ENCODE peak calls at places on chromosomes 12 and 14, in four cellular contexts. One of them, this sample, is unnamed.

GRCh38 chr12:120328228-120328627 is 649 bp upstream of the PLA2G1B start:
- DNase-seq in ovary: no peak
- DNase-seq in PC-9: no peak
- DNase-seq in HFF-Myc: no peak
- DNase-seq in this sample: no peak

GRCh38 chr12:47604474-47604873 is 101.4 kb downstream of the RPAP3 start:
- DNase-seq in ovary: no peak
- DNase-seq in PC-9: no peak
- DNase-seq in HFF-Myc: no peak
- DNase-seq in this sample: no peak

GRCh38 chr14:25658988-25659387 is 609.0 kb upstream of the STXBP6 start:
- DNase-seq in ovary: no peak
- DNase-seq in PC-9: no peak
- DNase-seq in HFF-Myc: no peak
- DNase-seq in this sample: no peak

GRCh38 chr14:50021261-50021660 is 95.1 kb downstream of the VCPKMT start:
- DNase-seq in ovary: no peak
- DNase-seq in PC-9: no peak
- DNase-seq in HFF-Myc: no peak
- DNase-seq in this sample: no peak

GRCh38 chr12:79367016-79367575 is 323.7 kb downstream of the PAWR start:
- DNase-seq in ovary: no peak
- DNase-seq in PC-9: peak
- DNase-seq in HFF-Myc: no peak
- DNase-seq in this sample: no peak

GRCh38 chr12:1355396-1355795 is 239.0 kb downstream of the FBXL14 start:
- DNase-seq in ovary: no peak
- DNase-seq in PC-9: no peak
- DNase-seq in HFF-Myc: no peak
- DNase-seq in this sample: no peak

GRCh38 chr12:57735198-57735855 is 3.2 kb downstream of the AGAP2 start:
- DNase-seq in ovary: no peak
- DNase-seq in PC-9: no peak
- DNase-seq in HFF-Myc: no peak
- DNase-seq in this sample: peak

GRCh38 chr14:57068511-57068910 is 200.2 kb downstream of the EXOC5 start:
- DNase-seq in ovary: no peak
- DNase-seq in PC-9: no peak
- DNase-seq in HFF-Myc: no peak
- DNase-seq in this sample: no peak

GRCh38 chr14:49497267-49497666 is 88.9 kb downstream of the RPS29 start:
- DNase-seq in ovary: no peak
- DNase-seq in PC-9: no peak
- DNase-seq in HFF-Myc: no peak
- DNase-seq in this sample: no peak

GRCh38 chr12:48157889-48158370 is 615 bp upstream of the ASB8 start:
- DNase-seq in ovary: no peak
- DNase-seq in PC-9: no peak
- DNase-seq in HFF-Myc: no peak
- DNase-seq in this sample: peak

GRCh38 chr12:117863004-117863709 is 105.6 kb downstream of the KSR2 start:
- DNase-seq in ovary: no peak
- DNase-seq in PC-9: peak
- DNase-seq in HFF-Myc: no peak
- DNase-seq in this sample: no peak

GRCh38 chr12:130013771-130014484 is 110.1 kb upstream of the TMEM132D start:
- DNase-seq in ovary: peak
- DNase-seq in PC-9: no peak
- DNase-seq in HFF-Myc: peak
- DNase-seq in this sample: no peak

GRCh38 chr12:119940881-119941280 is 48.2 kb upstream of the BICDL1 start:
- DNase-seq in ovary: no peak
- DNase-seq in PC-9: peak
- DNase-seq in HFF-Myc: peak
- DNase-seq in this sample: peak

GRCh38 chr12:130098301-130099005 is 63.8 kb upstream of the FZD10 start:
- DNase-seq in ovary: no peak
- DNase-seq in PC-9: no peak
- DNase-seq in HFF-Myc: no peak
- DNase-seq in this sample: no peak

GRCh38 chr12:104602901-104603300 is 146.2 kb downstream of the CHST11 start:
- DNase-seq in ovary: no peak
- DNase-seq in PC-9: peak
- DNase-seq in HFF-Myc: no peak
- DNase-seq in this sample: no peak

GRCh38 chr14:33567736-33568124 is 383.1 kb downstream of the EGLN3 start:
- DNase-seq in ovary: no peak
- DNase-seq in PC-9: no peak
- DNase-seq in HFF-Myc: no peak
- DNase-seq in this sample: no peak
- H3K4me3 ChIP-seq in ovary: no peak
- H3K4me3 ChIP-seq in PC-9: no peak
- H3K4me3 ChIP-seq in HFF-Myc: no peak
- H3K4me3 ChIP-seq in this sample: no peak

GRCh38 chr12:62250671-62251608 is 9.3 kb upstream of the USP15 start:
- DNase-seq in ovary: no peak
- DNase-seq in PC-9: no peak
- DNase-seq in HFF-Myc: no peak
- DNase-seq in this sample: no peak
- H3K4me3 ChIP-seq in ovary: no peak
- H3K4me3 ChIP-seq in PC-9: no peak
- H3K4me3 ChIP-seq in HFF-Myc: no peak
- H3K4me3 ChIP-seq in this sample: no peak

GRCh38 chr14:70823281-70823680 is 14.0 kb upstream of the MAP3K9 start:
- DNase-seq in ovary: no peak
- DNase-seq in PC-9: no peak
- DNase-seq in HFF-Myc: no peak
- DNase-seq in this sample: no peak
- H3K4me3 ChIP-seq in ovary: no peak
- H3K4me3 ChIP-seq in PC-9: no peak
- H3K4me3 ChIP-seq in HFF-Myc: peak
- H3K4me3 ChIP-seq in this sample: no peak

GRCh38 chr12:89345830-89346740 is 6.2 kb downstream of the DUSP6 start:
- DNase-seq in ovary: no peak
- DNase-seq in PC-9: peak
- DNase-seq in HFF-Myc: peak
- DNase-seq in this sample: no peak

GRCh38 chr12:89348894-89349669 is 3.2 kb downstream of the DUSP6 start:
- DNase-seq in ovary: no peak
- DNase-seq in PC-9: no peak
- DNase-seq in HFF-Myc: no peak
- DNase-seq in this sample: no peak

GRCh38 chr12:89345376-89345775 is 6.9 kb downstream of the DUSP6 start:
- DNase-seq in ovary: no peak
- DNase-seq in PC-9: no peak
- DNase-seq in HFF-Myc: no peak
- DNase-seq in this sample: no peak

GRCh38 chr12:89346741-89347324 is 5.5 kb downstream of the DUSP6 start:
- DNase-seq in ovary: no peak
- DNase-seq in PC-9: no peak
- DNase-seq in HFF-Myc: no peak
- DNase-seq in this sample: no peak

GRCh38 chr12:89347325-89347829 is 4.9 kb downstream of the DUSP6 start:
- DNase-seq in ovary: no peak
- DNase-seq in PC-9: no peak
- DNase-seq in HFF-Myc: no peak
- DNase-seq in this sample: no peak
- H3K4me3 ChIP-seq in ovary: no peak
- H3K4me3 ChIP-seq in PC-9: peak
- H3K4me3 ChIP-seq in HFF-Myc: peak
- H3K4me3 ChIP-seq in this sample: no peak

DNA sequence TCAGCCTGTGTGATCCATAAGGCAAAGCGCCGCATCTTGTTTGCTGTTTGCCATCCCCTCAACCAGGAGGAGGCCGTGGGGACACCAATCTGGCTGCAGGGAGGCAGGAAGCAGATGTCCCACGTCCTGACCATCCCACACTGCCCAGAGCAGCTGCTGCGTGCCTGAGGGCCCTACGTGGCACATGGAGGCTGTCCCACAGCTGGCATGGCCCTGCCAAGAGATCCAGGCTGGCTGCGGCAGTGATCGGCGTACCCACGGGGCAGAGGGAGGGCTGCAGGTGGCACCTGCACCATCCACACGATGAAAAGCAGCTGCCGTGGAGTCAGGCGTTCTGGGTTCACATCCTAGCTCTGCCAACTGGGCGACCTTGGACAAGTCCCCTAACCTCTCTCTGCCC is 42.0 kb downstream of the NCOR2 start:
- DNase-seq in ovary: no peak
- DNase-seq in PC-9: no peak
- DNase-seq in HFF-Myc: no peak
- DNase-seq in this sample: no peak
- H3K4me3 ChIP-seq in ovary: no peak
- H3K4me3 ChIP-seq in PC-9: no peak
- H3K4me3 ChIP-seq in HFF-Myc: no peak
- H3K4me3 ChIP-seq in this sample: no peak

DNA sequence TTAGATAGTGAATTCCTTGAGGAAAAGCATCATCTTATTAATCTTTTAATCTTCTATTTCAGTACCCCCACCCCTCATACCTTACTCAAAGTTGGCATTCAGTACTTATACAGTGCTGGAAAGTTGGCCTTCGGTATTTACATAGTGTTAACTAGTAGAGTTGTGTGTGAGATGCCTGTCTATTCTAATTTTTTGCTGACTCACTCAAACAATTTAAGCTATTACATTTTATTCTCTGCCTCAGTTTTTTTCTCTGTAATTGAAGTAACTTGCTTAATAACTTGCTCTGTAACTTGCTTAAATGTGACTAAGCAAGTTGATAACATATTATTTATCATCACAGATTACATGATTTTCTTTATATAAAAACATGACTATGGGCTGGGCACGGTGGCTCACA is 20.3 kb downstream of the DNAL1 start:
- DNase-seq in ovary: no peak
- DNase-seq in PC-9: no peak
- DNase-seq in HFF-Myc: no peak
- DNase-seq in this sample: no peak
- H3K4me3 ChIP-seq in ovary: no peak
- H3K4me3 ChIP-seq in PC-9: no peak
- H3K4me3 ChIP-seq in HFF-Myc: no peak
- H3K4me3 ChIP-seq in this sample: no peak

GRCh38 chr12:12893438-12893837 is 2.1 kb downstream of the GPRC5A start:
- DNase-seq in ovary: no peak
- DNase-seq in PC-9: peak
- DNase-seq in HFF-Myc: no peak
- DNase-seq in this sample: no peak

GRCh38 chr12:12890492-12890814 is 909 bp upstream of the GPRC5A start:
- DNase-seq in ovary: peak
- DNase-seq in PC-9: no peak
- DNase-seq in HFF-Myc: no peak
- DNase-seq in this sample: no peak

GRCh38 chr12:12890815-12891645 is at the start of gene GPRC5A:
- DNase-seq in ovary: peak
- DNase-seq in PC-9: peak
- DNase-seq in HFF-Myc: peak
- DNase-seq in this sample: peak

GRCh38 chr12:12891646-12892355 is 439 bp downstream of the GPRC5A start:
- DNase-seq in ovary: peak
- DNase-seq in PC-9: peak
- DNase-seq in HFF-Myc: no peak
- DNase-seq in this sample: no peak

GRCh38 chr12:12892670-12893290 is 1.4 kb downstream of the GPRC5A start:
- DNase-seq in ovary: no peak
- DNase-seq in PC-9: peak
- DNase-seq in HFF-Myc: no peak
- DNase-seq in this sample: no peak
- H3K4me3 ChIP-seq in ovary: peak
- H3K4me3 ChIP-seq in PC-9: peak
- H3K4me3 ChIP-seq in HFF-Myc: peak
- H3K4me3 ChIP-seq in this sample: no peak

GRCh38 chr14:54219281-54220121 is 177.3 kb upstream of the CDKN3 start:
- DNase-seq in ovary: no peak
- DNase-seq in PC-9: no peak
- DNase-seq in HFF-Myc: no peak
- DNase-seq in this sample: no peak
- H3K4me3 ChIP-seq in ovary: peak
- H3K4me3 ChIP-seq in PC-9: no peak
- H3K4me3 ChIP-seq in HFF-Myc: no peak
- H3K4me3 ChIP-seq in this sample: no peak

GRCh38 chr12:94856324-94856723 is 147.2 kb downstream of the NDUFA12 start:
- DNase-seq in ovary: no peak
- DNase-seq in PC-9: no peak
- DNase-seq in HFF-Myc: no peak
- DNase-seq in this sample: no peak
- H3K4me3 ChIP-seq in ovary: no peak
- H3K4me3 ChIP-seq in PC-9: no peak
- H3K4me3 ChIP-seq in HFF-Myc: no peak
- H3K4me3 ChIP-seq in this sample: no peak

This sample was measured in SJSA1.